ENCODE peak calls at places on chromosomes 5 and 9, in ten cellular contexts. One of them, this sample, is unnamed.

GRCh38 chr9:125797857-125798399 is 50.8 kb downstream of the PBX3 start:
- DNase-seq in NCI-H460: no peak
- DNase-seq in NCI-H774: no peak
- DNase-seq in astrocyte: no peak
- DNase-seq in ovary: no peak
- DNase-seq in NCI-H1105 treated with DMSO at 0.1 percent for 48 hours: no peak
- DNase-seq in lung microvascular endothelial cell: no peak
- DNase-seq in GM10248: no peak
- DNase-seq in SIG-M5: no peak
- DNase-seq in nucleus accumbens: no peak
- DNase-seq in this sample: no peak

GRCh38 chr9:81560851-81561732 is 128.3 kb downstream of the TLE1 start:
- DNase-seq in NCI-H460: no peak
- DNase-seq in NCI-H774: no peak
- DNase-seq in astrocyte: peak; percentile 77
- DNase-seq in ovary: no peak
- DNase-seq in NCI-H1105 treated with DMSO at 0.1 percent for 48 hours: no peak
- DNase-seq in lung microvascular endothelial cell: no peak
- DNase-seq in GM10248: no peak
- DNase-seq in SIG-M5: no peak
- DNase-seq in nucleus accumbens: no peak
- DNase-seq in this sample: no peak

GRCh38 chr5:33073856-33074255 is 362.7 kb downstream of the NPR3 start:
- DNase-seq in NCI-H460: no peak
- DNase-seq in NCI-H774: no peak
- DNase-seq in astrocyte: no peak
- DNase-seq in ovary: no peak
- DNase-seq in NCI-H1105 treated with DMSO at 0.1 percent for 48 hours: no peak
- DNase-seq in lung microvascular endothelial cell: no peak
- DNase-seq in GM10248: no peak
- DNase-seq in SIG-M5: no peak
- DNase-seq in nucleus accumbens: no peak
- DNase-seq in this sample: no peak

GRCh38 chr5:52898961-52899680 is 90.0 kb upstream of the ITGA2 start:
- DNase-seq in NCI-H460: no peak
- DNase-seq in NCI-H774: no peak
- DNase-seq in astrocyte: no peak
- DNase-seq in ovary: no peak
- DNase-seq in NCI-H1105 treated with DMSO at 0.1 percent for 48 hours: no peak
- DNase-seq in lung microvascular endothelial cell: no peak
- DNase-seq in GM10248: no peak
- DNase-seq in SIG-M5: no peak
- DNase-seq in nucleus accumbens: no peak
- DNase-seq in this sample: no peak

GRCh38 chr5:146794326-146795029 is 84.1 kb downstream of the PPP2R2B start:
- DNase-seq in NCI-H460: no peak
- DNase-seq in NCI-H774: no peak
- DNase-seq in astrocyte: peak; percentile 31
- DNase-seq in ovary: no peak
- DNase-seq in NCI-H1105 treated with DMSO at 0.1 percent for 48 hours: no peak
- DNase-seq in lung microvascular endothelial cell: no peak
- DNase-seq in GM10248: no peak
- DNase-seq in SIG-M5: no peak
- DNase-seq in nucleus accumbens: no peak
- DNase-seq in this sample: no peak

GRCh38 chr9:104944871-104945270 is 16.9 kb upstream of the ABCA1 start:
- DNase-seq in NCI-H460: no peak
- DNase-seq in NCI-H774: no peak
- DNase-seq in astrocyte: no peak
- DNase-seq in ovary: no peak
- DNase-seq in NCI-H1105 treated with DMSO at 0.1 percent for 48 hours: no peak
- DNase-seq in lung microvascular endothelial cell: no peak
- DNase-seq in GM10248: no peak
- DNase-seq in SIG-M5: no peak
- DNase-seq in nucleus accumbens: no peak
- DNase-seq in this sample: no peak

GRCh38 chr9:21873540-21874221 is 71.2 kb downstream of the MTAP start:
- DNase-seq in NCI-H460: no peak
- DNase-seq in NCI-H774: no peak
- DNase-seq in astrocyte: peak; percentile 86
- DNase-seq in ovary: no peak
- DNase-seq in NCI-H1105 treated with DMSO at 0.1 percent for 48 hours: no peak
- DNase-seq in lung microvascular endothelial cell: peak; percentile 85
- DNase-seq in GM10248: no peak
- DNase-seq in SIG-M5: no peak
- DNase-seq in nucleus accumbens: no peak
- DNase-seq in this sample: no peak

GRCh38 chr9:126690431-126691051 is 76.8 kb downstream of the LMX1B start:
- DNase-seq in NCI-H460: peak; percentile 40
- DNase-seq in NCI-H774: peak; percentile 49
- DNase-seq in astrocyte: no peak
- DNase-seq in ovary: no peak
- DNase-seq in NCI-H1105 treated with DMSO at 0.1 percent for 48 hours: peak; percentile 31
- DNase-seq in lung microvascular endothelial cell: peak; percentile 52
- DNase-seq in GM10248: peak; percentile 79
- DNase-seq in SIG-M5: no peak
- DNase-seq in nucleus accumbens: no peak
- DNase-seq in this sample: peak; percentile 77

GRCh38 chr9:122055668-122056067 is 37.4 kb downstream of the TTLL11 start:
- DNase-seq in NCI-H460: no peak
- DNase-seq in NCI-H774: no peak
- DNase-seq in astrocyte: no peak
- DNase-seq in ovary: no peak
- DNase-seq in NCI-H1105 treated with DMSO at 0.1 percent for 48 hours: no peak
- DNase-seq in lung microvascular endothelial cell: no peak
- DNase-seq in GM10248: no peak
- DNase-seq in SIG-M5: no peak
- DNase-seq in nucleus accumbens: no peak
- DNase-seq in this sample: no peak

GRCh38 chr9:98016137-98016680 is 33.1 kb downstream of the ANP32B start:
- DNase-seq in NCI-H460: no peak
- DNase-seq in NCI-H774: no peak
- DNase-seq in astrocyte: no peak
- DNase-seq in ovary: no peak
- DNase-seq in NCI-H1105 treated with DMSO at 0.1 percent for 48 hours: no peak
- DNase-seq in lung microvascular endothelial cell: no peak
- DNase-seq in GM10248: no peak
- DNase-seq in SIG-M5: no peak
- DNase-seq in nucleus accumbens: no peak
- DNase-seq in this sample: no peak

This sample was measured in T47D.